ENCODE peak calls at places on chromosomes 3 and 15, in five cellular contexts. D, M, O, K and T are unnamed samples.

GRCh38 chr3:188584958-188585689 is 431.2 kb downstream of the LPP start:
- DNase-seq in D (no peak), M (no peak), O (no peak), K (no peak), T (no peak)

GRCh38 chr3:72355168-72355567 is 493.1 kb downstream of the SHQ1 start:
- DNase-seq in D (no peak), M (no peak), O (no peak), K (no peak), T (no peak)

GRCh38 chr3:72359743-72360142 is 488.5 kb downstream of the SHQ1 start:
- DNase-seq in D (no peak), M (no peak), O (no peak), K (no peak), T (no peak)

GRCh38 chr3:88712552-88712951 is 394.9 kb upstream of the EPHA3 start:
- DNase-seq in D (no peak), M (no peak), O (no peak), K (no peak), T (no peak)

GRCh38 chr3:13648060-13648743 is 99.3 kb downstream of the FBLN2 start:
- DNase-seq in D (peak), M (peak), O (peak), K (peak), T (peak)

GRCh38 chr3:128307781-128308469 is 154.6 kb downstream of the EEFSEC start:
- DNase-seq in D (no peak), M (no peak), O (peak), K (no peak), T (no peak)

GRCh38 chr3:16364963-16365362 is 100.0 kb downstream of the OXNAD1 start:
- DNase-seq in D (no peak), M (no peak), O (no peak), K (no peak), T (no peak)

GRCh38 chr3:31918179-31919165 is 62.6 kb downstream of the OSBPL10 start:
- DNase-seq in D (no peak), M (no peak), O (no peak), K (no peak), T (peak)

GRCh38 chr3:79140718-79141117 is 627.1 kb downstream of the ROBO1 start:
- DNase-seq in D (no peak), M (no peak), O (no peak), K (no peak), T (no peak)

GRCh38 chr15:100847194-100847593 is 32.4 kb upstream of the ALDH1A3 start:
- DNase-seq in D (no peak), M (no peak), O (no peak), K (no peak), T (no peak)

GRCh38 chr15:98873441-98874218 is 134.0 kb downstream of the PGPEP1L start:
- DNase-seq in D (no peak), M (no peak), O (no peak), K (no peak), T (no peak)

GRCh38 chr15:70055601-70056051 is 42.1 kb downstream of the TLE3 start:
- DNase-seq in D (no peak), M (no peak), O (no peak), K (no peak), T (no peak)

GRCh38 chr15:75650908-75651809 is 3.4 kb downstream of the SNX33 start:
- DNase-seq in D (no peak), M (no peak), O (no peak), K (no peak), T (no peak)

GRCh38 chr3:60703956-60704736 is 547.1 kb downstream of the FHIT start:
- DNase-seq in D (no peak), M (no peak), O (no peak), K (no peak), T (no peak)

GRCh38 chr3:107206945-107207344 is 170.3 kb upstream of the CCDC54 start:
- DNase-seq in D (no peak), M (no peak), O (no peak), K (no peak), T (no peak)

GRCh38 chr3:168024537-168024941 is 71.2 kb downstream of the GOLIM4 start:
- DNase-seq in D (no peak), M (no peak), O (peak), K (no peak), T (no peak)

GRCh38 chr3:36957862-36958686 is 13.2 kb upstream of the TRANK1 start:
- DNase-seq in D (no peak), M (no peak), O (no peak), K (no peak), T (no peak)

GRCh38 chr3:157088506-157089454 is 71.2 kb downstream of the CCNL1 start:
- DNase-seq in D (peak), M (peak), O (peak), K (peak), T (peak)

GRCh38 chr3:197878427-197878826 is 71.6 kb upstream of the RPL35A start:
- DNase-seq in D (no peak), M (no peak), O (peak), K (no peak), T (peak)

GRCh38 chr3:107803170-107803569 is 280.4 kb downstream of the BBX start:
- DNase-seq in D (no peak), M (no peak), O (no peak), K (no peak), T (no peak)

GRCh38 chr15:92164327-92165000 is 229.2 kb upstream of the ST8SIA2 start:
- DNase-seq in D (no peak), M (no peak), O (no peak), K (no peak), T (no peak)

GRCh38 chr3:119861681-119862080 is 79.8 kb downstream of the NR1I2 start:
- DNase-seq in D (no peak), M (no peak), O (no peak), K (no peak), T (no peak)

GRCh38 chr3:42306499-42306898 is 40.5 kb upstream of the CCK start:
- DNase-seq in D (no peak), M (no peak), O (no peak), K (no peak), T (no peak)

GRCh38 chr3:123741058-123741511 is 143.0 kb downstream of the MYLK start:
- DNase-seq in D (no peak), M (no peak), O (no peak), K (no peak), T (no peak)

GRCh38 chr3:159005148-159005547 is 203.3 kb downstream of the MFSD1 start:
- DNase-seq in D (no peak), M (no peak), O (no peak), K (no peak), T (no peak)

GRCh38 chr15:57323806-57324589 is 52.3 kb upstream of the CGNL1 start:
- DNase-seq in D (no peak), M (no peak), O (peak), K (no peak), T (peak)

GRCh38 chr3:127820221-127820870 is 2.0 kb downstream of the MGLL start:
- DNase-seq in D (no peak), M (no peak), O (no peak), K (no peak), T (peak)

GRCh38 chr3:9500108-9501050 is 53.2 kb downstream of the LHFPL4 start:
- DNase-seq in D (peak), M (peak), O (peak), K (peak), T (peak)

GRCh38 chr3:124926426-124927116 is 8.0 kb downstream of the MUC13 start:
- DNase-seq in D (no peak), M (no peak), O (no peak), K (no peak), T (no peak)

GRCh38 chr15:52527898-52528464 is 699 bp downstream of the MYO5A start:
- DNase-seq in D (peak), M (no peak), O (peak), K (peak), T (peak)

GRCh38 chr3:105972069-105972468 is 103.3 kb upstream of the CBLB start:
- DNase-seq in D (no peak), M (no peak), O (no peak), K (no peak), T (no peak)

GRCh38 chr15:54282228-54282836 is 304.1 kb downstream of the UNC13C start:
- DNase-seq in D (no peak), M (no peak), O (no peak), K (no peak), T (no peak)

GRCh38 chr15:56821721-56822425 is 88.6 kb upstream of the ZNF280D start:
- DNase-seq in D (peak), M (peak), O (peak), K (peak), T (peak)

GRCh38 chr15:34616613-34617012 is 33.2 kb upstream of the GOLGA8B start:
- DNase-seq in D (no peak), M (no peak), O (no peak), K (no peak), T (no peak)